ENCODE peak calls at places on chromosome 21, in ten cellular contexts. F, C, G, M, K, X, D, O, T and P are unnamed samples.

GRCh38 chr21:41381731-41382130 is 19.9 kb downstream of the MX2 start:
- DNase-seq in F (no peak), C (no peak), G (no peak), M (no peak), K (no peak), X (no peak), D (no peak), O (no peak), T (no peak), P (no peak)

GRCh38 chr21:35226960-35227741 is 178.0 kb upstream of the RUNX1 start:
- DNase-seq in F (no peak), C (no peak), G (no peak), M (peak; percentile 41), K (peak; percentile 76), X (peak; percentile 76), D (no peak), O (no peak), T (no peak), P (no peak)

GRCh38 chr21:42393443-42393950 is 2.4 kb downstream of the TMPRSS3 start:
- DNase-seq in F (no peak), C (no peak), G (no peak), M (no peak), K (no peak), X (no peak), D (no peak), O (no peak), T (no peak), P (no peak)

GRCh38 chr21:29075706-29076447 is 2.4 kb upstream of the CCT8 start:
- DNase-seq in F (no peak), C (no peak), G (no peak), M (no peak), K (no peak), X (no peak), D (no peak), O (no peak), T (no peak), P (no peak)

GRCh38 chr21:42122808-42123207 is 51.7 kb downstream of the UMODL1 start:
- DNase-seq in F (no peak), C (no peak), G (no peak), M (no peak), K (no peak), X (no peak), D (no peak), O (no peak), T (no peak), P (no peak)

GRCh38 chr21:44615881-44616590 is 4.2 kb downstream of the KRTAP10-8 start:
- DNase-seq in F (no peak), C (no peak), G (no peak), M (no peak), K (no peak), X (no peak), D (peak; percentile 54), O (no peak), T (no peak), P (no peak)

GRCh38 chr21:35043549-35043948 is 5.6 kb downstream of the RUNX1 start:
- DNase-seq in F (no peak), C (no peak), G (no peak), M (no peak), K (peak; percentile 55), X (peak; percentile 56), D (no peak), O (no peak), T (no peak), P (no peak)

GRCh38 chr21:29987762-29988161 is 48.0 kb upstream of the GRIK1 start:
- DNase-seq in F (no peak), C (no peak), G (no peak), M (no peak), K (no peak), X (no peak), D (no peak), O (no peak), T (no peak), P (no peak)

GRCh38 chr21:42556476-42556875 is 42.8 kb downstream of the SLC37A1 start:
- DNase-seq in F (no peak), C (peak; percentile 3), G (no peak), M (no peak), K (no peak), X (no peak), D (peak; percentile 15), O (no peak), T (peak; percentile 19), P (no peak)

GRCh38 chr21:29002442-29003144 is 9.9 kb upstream of the LTN1 start:
- DNase-seq in F (peak; percentile 92), C (peak; percentile 96), G (peak; percentile 96), M (peak; percentile 94), K (peak; percentile 95), X (peak; percentile 95), D (peak; percentile 98), O (peak; percentile 97), T (peak; percentile 95), P (peak; percentile 95)

GRCh38 chr21:43588957-43589356 is 70.3 kb downstream of the HSF2BP start:
- DNase-seq in F (peak; percentile 57), C (no peak), G (no peak), M (no peak), K (no peak), X (no peak), D (no peak), O (no peak), T (no peak), P (no peak)
- H3K27ac ChIP-seq in F (peak overlapping the region; percentile 28), C (no peak overlapping the region), G (no peak overlapping the region), M (no peak overlapping the region), K (no peak overlapping the region), X (no peak overlapping the region), D (no peak overlapping the region), O (no peak overlapping the region), T (no peak overlapping the region), P (no peak overlapping the region)

DNA sequence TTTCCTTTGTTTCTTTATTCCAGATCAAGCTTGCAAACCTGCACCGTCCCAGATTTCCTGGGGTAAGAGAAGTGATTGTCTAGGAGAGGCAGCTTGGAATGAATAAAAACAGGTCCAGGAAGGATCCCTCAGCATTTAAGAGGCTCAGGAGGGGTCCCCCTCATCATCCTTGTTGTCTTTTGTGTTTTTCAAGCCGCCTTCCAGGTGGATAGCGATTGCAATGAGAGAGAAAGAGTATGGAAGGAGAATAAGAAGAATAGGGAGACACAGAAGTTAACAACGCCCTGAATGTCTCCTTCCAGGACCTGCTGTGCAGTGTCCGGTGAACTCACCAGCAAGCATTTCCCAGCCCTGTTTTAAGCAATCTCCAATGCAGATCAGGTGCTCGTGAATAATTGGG is 8.5 kb downstream of the ERG start:
- DNase-seq in F (no peak), C (no peak), G (no peak), M (no peak), K (no peak), X (no peak), D (no peak), O (no peak), T (no peak), P (no peak)
- H3K27ac ChIP-seq in F (no peak overlapping the region), C (peak overlapping the region; percentile 89), G (peak overlapping the region; percentile 62), M (no peak overlapping the region), K (no peak overlapping the region), X (no peak overlapping the region), D (no peak overlapping the region), O (peak overlapping the region; percentile 77), T (peak overlapping the region; percentile 61), P (no peak overlapping the region)

GRCh38 chr21:32456497-32456918 is 44.0 kb downstream of the EVA1C start:
- DNase-seq in F (no peak), C (peak; percentile 90), G (no peak), M (no peak), K (no peak), X (no peak), D (no peak), O (peak; percentile 71), T (no peak), P (no peak)

GRCh38 chr21:32455548-32455947 is 43.0 kb downstream of the EVA1C start:
- DNase-seq in F (no peak), C (no peak), G (no peak), M (no peak), K (no peak), X (no peak), D (no peak), O (no peak), T (peak; percentile 85), P (no peak)

GRCh38 chr21:32459972-32460371 is 47.5 kb downstream of the EVA1C start:
- DNase-seq in F (no peak), C (no peak), G (no peak), M (no peak), K (no peak), X (no peak), D (no peak), O (no peak), T (no peak), P (no peak)

GRCh38 chr21:32457360-32457840 is 44.9 kb downstream of the EVA1C start:
- DNase-seq in F (peak; percentile 41), C (peak; percentile 68), G (no peak), M (no peak), K (no peak), X (no peak), D (peak; percentile 74), O (no peak), T (peak; percentile 68), P (peak; percentile 6)

DNA sequence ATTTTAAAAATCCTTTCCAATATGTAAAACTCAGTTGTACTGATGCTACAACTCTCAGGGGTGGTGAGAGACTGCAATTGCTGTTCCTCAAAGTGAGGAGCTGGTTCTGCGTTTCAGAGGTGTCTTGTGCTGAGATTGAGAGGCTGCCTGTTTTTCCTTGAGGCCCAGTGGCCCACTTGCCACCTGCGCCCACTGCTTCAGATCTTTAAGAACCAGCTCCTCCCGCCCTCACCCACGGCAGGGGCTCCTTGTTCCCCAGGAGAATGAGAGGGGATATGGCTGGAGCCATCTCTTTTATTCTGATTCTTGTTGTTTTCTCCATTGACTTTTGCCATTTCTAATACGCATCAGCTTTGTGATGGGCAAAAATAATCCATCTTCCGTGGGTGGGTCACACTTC is 45.5 kb downstream of the EVA1C start:
- DNase-seq in F (no peak), C (no peak), G (no peak), M (no peak), K (no peak), X (no peak), D (no peak), O (no peak), T (no peak), P (no peak)
- H3K27ac ChIP-seq in F (no peak overlapping the region), C (peak overlapping the region; percentile 99), G (no peak overlapping the region), M (no peak overlapping the region), K (no peak overlapping the region), X (no peak overlapping the region), D (peak overlapping the region; percentile 68), O (peak overlapping the region; percentile 64), T (peak overlapping the region; percentile 92), P (no peak overlapping the region)

GRCh38 chr21:36459098-36459497 is 20.8 kb downstream of the CLDN14 start:
- DNase-seq in F (no peak), C (no peak), G (no peak), M (no peak), K (no peak), X (no peak), D (no peak), O (no peak), T (no peak), P (no peak)

GRCh38 chr21:36460866-36461265 is 19.1 kb downstream of the CLDN14 start:
- DNase-seq in F (no peak), C (no peak), G (no peak), M (no peak), K (no peak), X (no peak), D (no peak), O (no peak), T (no peak), P (no peak)

GRCh38 chr21:36454706-36455105 is 25.2 kb downstream of the CLDN14 start:
- DNase-seq in F (no peak), C (no peak), G (no peak), M (no peak), K (no peak), X (no peak), D (no peak), O (no peak), T (no peak), P (no peak)

GRCh38 chr21:36454079-36454478 is 25.8 kb downstream of the CLDN14 start:
- DNase-seq in F (no peak), C (no peak), G (peak; percentile 53), M (no peak), K (no peak), X (no peak), D (no peak), O (no peak), T (no peak), P (no peak)

GRCh38 chr21:36456714-36457399 is 23.1 kb downstream of the CLDN14 start:
- DNase-seq in F (no peak), C (no peak), G (no peak), M (no peak), K (no peak), X (no peak), D (no peak), O (no peak), T (no peak), P (no peak)
- H3K27ac ChIP-seq in F (no peak overlapping the region), C (no peak overlapping the region), G (no peak overlapping the region), M (no peak overlapping the region), K (no peak overlapping the region), X (no peak overlapping the region), D (no peak overlapping the region), O (no peak overlapping the region), T (no peak overlapping the region), P (no peak overlapping the region)